ENCODE peak calls at places on chromosome 6, in eight cellular contexts. K is heart left ventricle; B is NCI-H1092 treated with DMSO at 0.1 percent for 48 hours; Y is HEK293T; O is MV-4-11; V is effector memory CD4-positive, alpha-beta T cell; L is activated CD8-positive, alpha-beta T cell treated with anti-CD3 and anti-CD28 coated beads for 36 hours; M is AML-193. X is an unnamed sample.
A peak's percentile ranks its signal among the peaks of the same experiment; 100 is the strongest.

GRCh38 chr6:42190784-42191183 is 4.0 kb downstream of the GUCA1B start:
- DNase-seq in K (peak; percentile 46), L (no peak), V (no peak), M (no peak), Y (no peak), O (no peak), B (no peak), X (no peak)

GRCh38 chr6:105988321-105988720 is 97.8 kb upstream of the PRDM1 start:
- DNase-seq in K (no peak), O (no peak), M (no peak), V (no peak), Y (no peak), B (no peak), L (no peak), X (no peak)

GRCh38 chr6:47057830-47058540 is 15.9 kb upstream of the ADGRF1 start:
- DNase-seq in V (no peak), K (no peak), B (no peak), Y (no peak), L (no peak), M (no peak), O (no peak), X (no peak)

GRCh38 chr6:163588211-163588919 is 173.8 kb downstream of the QKI start:
- DNase-seq in M (no peak), B (no peak), O (no peak), V (no peak), Y (no peak), K (no peak), L (no peak), X (no peak)

GRCh38 chr6:63806573-63806913 is 170.9 kb downstream of the PHF3 start:
- DNase-seq in M (no peak), O (no peak), Y (no peak), B (no peak), K (no peak), V (no peak), L (no peak), X (no peak)

GRCh38 chr6:135185483-135185882 is 4.4 kb downstream of the MYB start:
- DNase-seq in M (peak; percentile 48), O (peak; percentile 55), K (no peak), V (no peak), L (no peak), B (no peak), Y (no peak), X (no peak)

GRCh38 chr6:5300206-5300764 is 39.0 kb downstream of the FARS2 start:
- DNase-seq in V (no peak), Y (no peak), B (no peak), O (no peak), M (no peak), K (no peak), L (no peak), X (no peak)

GRCh38 chr6:9128970-9129369 is 693.6 kb upstream of the SLC35B3 start:
- DNase-seq in O (no peak), K (no peak), Y (no peak), B (no peak), L (no peak), V (no peak), M (no peak), X (no peak)

GRCh38 chr6:170008386-170008785 is 257.0 kb downstream of the ERMARD start:
- DNase-seq in L (no peak), V (no peak), Y (no peak), K (peak; percentile 17), M (no peak), B (no peak), O (no peak), X (no peak)

GRCh38 chr6:122790740-122791679 is 2.0 kb downstream of the SMPDL3A start:
- DNase-seq in O (peak; percentile 39), V (no peak), Y (no peak), K (no peak), L (no peak), B (no peak), M (no peak), X (no peak)

GRCh38 chr6:7451321-7451720 is 61.7 kb downstream of the RIOK1 start:
- DNase-seq in Y (no peak), V (no peak), K (no peak), B (no peak), O (no peak), M (no peak), L (no peak), X (no peak)

GRCh38 chr6:44012078-44012493 is 115.2 kb downstream of the MRPL14 start:
- DNase-seq in B (no peak), V (no peak), Y (no peak), O (peak; percentile 98), M (peak; percentile 95), L (no peak), K (no peak), X (no peak)

GRCh38 chr6:41371461-41371991 is 36.1 kb downstream of the NCR2 start:
- DNase-seq in Y (no peak), L (no peak), O (peak; percentile 44), M (no peak), K (peak; percentile 42), B (no peak), V (no peak), X (no peak)

GRCh38 chr6:81769834-81770233 is 17.4 kb upstream of the TENT5A start:
- DNase-seq in M (no peak), B (no peak), V (no peak), O (no peak), Y (no peak), L (no peak), K (no peak), X (no peak)

GRCh38 chr6:13243033-13243432 is 85.3 kb downstream of the TBC1D7 start:
- DNase-seq in O (no peak), L (no peak), V (no peak), Y (no peak), M (no peak), B (no peak), K (no peak), X (no peak)

GRCh38 chr6:56667336-56667735 is 24.6 kb upstream of the DST start:
- DNase-seq in K (no peak), O (no peak), V (no peak), L (no peak), B (no peak), M (no peak), Y (no peak), X (no peak)

GRCh38 chr6:82711992-82712788 is 348.6 kb downstream of the TPBG start:
- DNase-seq in V (no peak), M (no peak), B (no peak), O (no peak), K (no peak), Y (no peak), L (no peak), X (no peak)

GRCh38 chr6:27242589-27243265 is 4.8 kb upstream of the PRSS16 start:
- DNase-seq in L (no peak), M (no peak), Y (no peak), B (no peak), K (no peak), V (no peak), O (no peak), X (no peak)

GRCh38 chr6:113482771-113483170 is 374.4 kb upstream of the MARCKS start:
- DNase-seq in B (no peak), K (no peak), O (no peak), Y (no peak), L (no peak), V (no peak), M (no peak), X (no peak)

GRCh38 chr6:90294614-90294988 is 2.0 kb downstream of the BACH2 start:
- DNase-seq in Y (peak; percentile 29), L (peak; percentile 69), O (no peak), M (no peak), K (no peak), B (no peak), V (peak; percentile 27), X (peak; percentile 43)

GRCh38 chr6:56742122-56742791 is 99.6 kb upstream of the DST start:
- DNase-seq in K (no peak), M (peak; percentile 7), B (no peak), O (peak; percentile 39), L (no peak), Y (no peak), V (no peak), X (no peak)

GRCh38 chr6:170046786-170047626 is 243.9 kb downstream of the DLL1 start:
- DNase-seq in B (no peak), O (peak; percentile 82), V (no peak), Y (no peak), L (no peak), K (peak; percentile 23), M (no peak), X (no peak)

GRCh38 chr6:154407440-154407839 is 50.8 kb upstream of the IPCEF1 start:
- DNase-seq in M (no peak), V (no peak), B (no peak), O (no peak), K (no peak), Y (no peak), L (no peak), X (no peak)

GRCh38 chr6:141726158-141726557 is 406.6 kb upstream of the GJE1 start:
- DNase-seq in O (no peak), L (no peak), M (no peak), V (no peak), Y (no peak), K (no peak), B (no peak), X (no peak)

GRCh38 chr6:141562181-141562800 is 570.4 kb upstream of the GJE1 start:
- DNase-seq in K (peak; percentile 47), Y (peak; percentile 11), V (no peak), M (peak; percentile 64), O (peak; percentile 4), L (peak; percentile 55), B (peak; percentile 71), X (no peak)

GRCh38 chr6:55963301-55963700 is 87.9 kb upstream of the BMP5 start:
- DNase-seq in V (no peak), O (no peak), B (no peak), Y (peak; percentile 9), K (no peak), M (peak; percentile 17), L (no peak), X (no peak)

GRCh38 chr6:105174512-105174911 is 5.3 kb downstream of the POPDC3 start:
- DNase-seq in Y (no peak), O (no peak), K (no peak), B (no peak), L (no peak), V (no peak), M (no peak), X (no peak)

GRCh38 chr6:150685860-150686259 is 86.2 kb downstream of the PLEKHG1 start:
- DNase-seq in Y (peak; percentile 77), M (peak; percentile 15), B (peak; percentile 19), K (no peak), O (peak; percentile 12), L (peak; percentile 68), V (no peak), X (peak; percentile 5)

X was measured in T-helper 1 cell.